ENCODE peak calls at places on chromosome 18, in five cellular contexts. P, V, I, S and H are unnamed samples.

GRCh38 chr18:44536041-44536440 is 144.6 kb upstream of the SETBP1 start:
- DNase-seq in P (no peak), V (no peak), I (no peak), S (no peak), H (no peak)

GRCh38 chr18:966095-967036 is 61.7 kb downstream of the ADCYAP1 start:
- DNase-seq in P (no peak), V (no peak), I (no peak), S (no peak), H (no peak)

GRCh38 chr18:25223211-25223610 is 128.8 kb downstream of the ZNF521 start:
- DNase-seq in P (no peak), V (no peak), I (no peak), S (no peak), H (no peak)

GRCh38 chr18:48675330-48675761 is 136.5 kb downstream of the CTIF start:
- DNase-seq in P (peak), V (peak), I (peak), S (peak), H (peak)

GRCh38 chr18:79571221-79572092 is 108.1 kb upstream of the CTDP1 start:
- DNase-seq in P (peak), V (no peak), I (peak), S (no peak), H (no peak)

GRCh38 chr18:78579449-78579848 is 400.2 kb upstream of the SALL3 start:
- DNase-seq in P (no peak), V (no peak), I (no peak), S (no peak), H (no peak)

GRCh38 chr18:43661570-43661969 is 384.3 kb upstream of the SYT4 start:
- DNase-seq in P (no peak), V (no peak), I (no peak), S (no peak), H (peak)

GRCh38 chr18:80044072-80044471 is 9.8 kb downstream of the RBFA start:
- DNase-seq in P (no peak), V (no peak), I (no peak), S (no peak), H (no peak)

GRCh38 chr18:7980136-7980535 is 413.0 kb downstream of the PTPRM start:
- DNase-seq in P (no peak), V (no peak), I (no peak), S (no peak), H (no peak)

GRCh38 chr18:47100214-47100831 is 50.0 kb downstream of the HDHD2 start:
- DNase-seq in P (peak), V (peak), I (peak), S (peak), H (peak)

GRCh38 chr18:48715651-48716354 is 177.0 kb downstream of the CTIF start:
- DNase-seq in P (no peak), V (no peak), I (peak), S (no peak), H (no peak)

GRCh38 chr18:79918089-79919011 is 33.1 kb downstream of the SLC66A2 start:
- DNase-seq in P (peak), V (no peak), I (peak), S (peak), H (no peak)

GRCh38 chr18:49898421-49898820 is 85.1 kb upstream of the ACAA2 start:
- DNase-seq in P (no peak), V (no peak), I (no peak), S (peak), H (no peak)

GRCh38 chr18:32461704-32462272 is 8.9 kb downstream of the GAREM1 start:
- DNase-seq in P (no peak), V (no peak), I (no peak), S (no peak), H (no peak)

GRCh38 chr18:8584798-8585197 is 24.4 kb upstream of the RAB12 start:
- DNase-seq in P (no peak), V (no peak), I (no peak), S (no peak), H (no peak)

GRCh38 chr18:54734059-54734458 is 94.2 kb upstream of the RAB27B start:
- DNase-seq in P (no peak), V (no peak), I (no peak), S (no peak), H (peak)

GRCh38 chr18:42931501-42931900 is 184.0 kb downstream of the RIT2 start:
- DNase-seq in P (no peak), V (no peak), I (no peak), S (no peak), H (no peak)

GRCh38 chr18:13516855-13517254 is 209.5 kb downstream of the FAM210A start:
- DNase-seq in P (no peak), V (no peak), I (no peak), S (no peak), H (no peak)

GRCh38 chr18:10417191-10417590 is 37.2 kb upstream of the APCDD1 start:
- DNase-seq in P (no peak), V (no peak), I (no peak), S (no peak), H (no peak)

GRCh38 chr18:10419420-10420103 is 34.9 kb upstream of the APCDD1 start:
- DNase-seq in P (no peak), V (no peak), I (no peak), S (no peak), H (no peak)

GRCh38 chr18:10416020-10416419 is 38.4 kb upstream of the APCDD1 start:
- DNase-seq in P (no peak), V (no peak), I (no peak), S (no peak), H (no peak)

GRCh38 chr18:10418836-10419235 is 35.6 kb upstream of the APCDD1 start:
- DNase-seq in P (no peak), V (no peak), I (no peak), S (no peak), H (no peak)

DNA sequence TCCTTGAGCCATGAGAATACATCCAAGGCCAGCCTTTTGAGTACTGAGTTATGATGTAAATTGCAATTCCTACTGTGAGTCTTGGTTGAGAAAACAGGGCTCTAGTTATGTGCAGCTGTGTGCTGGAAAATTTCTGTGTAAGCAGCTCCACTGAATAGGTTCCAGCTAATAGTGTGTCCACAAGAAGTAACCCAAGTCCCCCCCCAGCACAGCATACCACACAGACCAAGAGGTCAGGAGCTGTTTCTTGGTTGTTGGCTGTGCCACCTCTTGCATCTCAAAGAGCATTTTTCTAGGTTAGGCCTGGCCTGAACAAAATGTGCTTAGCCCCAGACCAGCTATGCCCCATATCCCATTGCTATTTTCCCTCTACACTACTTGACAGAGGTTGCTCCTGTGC is 36.8 kb upstream of the APCDD1 start:
- DNase-seq in P (no peak), V (no peak), I (no peak), S (no peak), H (no peak)
- TF ChIP-seq POLR2AphosphoS5 in P (no peak), V (no peak), I (no peak), S (peak), H (no peak)

DNA sequence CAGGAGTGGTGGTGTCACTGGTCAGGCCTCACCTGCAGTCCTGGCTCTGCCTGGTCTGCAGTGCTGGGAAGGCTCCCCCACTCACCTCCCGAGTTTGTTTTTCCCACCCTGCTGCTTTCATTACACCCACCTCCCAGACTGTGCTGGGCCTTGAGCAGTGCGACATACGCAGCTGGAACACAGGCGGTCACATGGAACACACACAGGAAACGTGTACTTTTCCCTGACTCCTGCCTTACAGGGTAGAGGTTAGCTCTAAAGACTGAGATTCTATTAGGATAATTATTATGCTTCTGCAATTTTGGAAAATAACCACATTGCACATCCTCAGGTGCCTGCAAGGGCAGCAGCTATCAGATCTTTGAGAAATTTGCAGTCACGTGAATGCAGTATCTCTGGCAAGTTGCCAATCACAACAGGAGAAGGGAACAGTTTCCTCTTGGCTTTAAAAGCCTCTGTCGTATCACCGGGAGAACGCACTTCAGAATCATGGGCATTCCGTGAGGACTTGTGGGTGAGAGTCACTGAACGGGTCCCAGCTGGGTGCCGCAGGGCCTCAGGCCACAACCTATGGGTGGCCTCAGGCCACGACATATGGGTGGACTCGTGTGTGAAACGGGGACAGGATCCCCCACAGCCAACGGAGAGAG is 136.5 kb downstream of the ZNF236 start:
- DNase-seq in P (no peak), V (no peak), I (no peak), S (peak), H (no peak)
- TF ChIP-seq POLR2AphosphoS5 in P (no peak), V (no peak), I (no peak), S (peak), H (no peak)

DNA sequence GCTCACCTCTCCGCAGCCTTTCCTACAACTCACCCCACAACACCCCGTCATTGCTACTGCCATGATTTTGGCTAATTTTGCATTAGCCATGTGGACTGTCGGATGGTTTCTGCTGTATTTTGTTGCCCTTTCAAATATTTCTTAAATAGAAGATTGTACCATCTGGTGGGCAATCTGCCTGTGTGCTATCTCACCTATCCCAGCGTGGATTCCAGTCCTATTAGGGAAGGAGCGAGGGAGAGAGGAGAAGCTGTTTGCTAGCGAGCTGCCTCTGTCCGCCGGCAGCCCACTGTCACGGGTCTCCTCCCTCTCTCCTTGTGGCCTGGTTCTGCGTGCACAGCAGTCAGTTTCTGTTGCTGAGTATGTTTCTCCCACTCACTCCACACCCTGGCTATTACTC is 336.2 kb downstream of the TXNL1 start:
- DNase-seq in P (no peak), V (no peak), I (no peak), S (no peak), H (no peak)
- TF ChIP-seq POLR2AphosphoS5 in P (no peak), V (no peak), I (no peak), S (no peak), H (no peak)

GRCh38 chr18:23870963-23871362 is 143.6 kb upstream of the TTC39C start:
- DNase-seq in P (no peak), V (no peak), I (no peak), S (no peak), H (no peak)

GRCh38 chr18:23868341-23868740 is 146.2 kb upstream of the TTC39C start:
- DNase-seq in P (no peak), V (no peak), I (no peak), S (no peak), H (no peak)

GRCh38 chr18:23872701-23873550 is 141.6 kb upstream of the TTC39C start:
- DNase-seq in P (no peak), V (no peak), I (no peak), S (peak), H (no peak)

GRCh38 chr18:23867011-23867410 is 147.5 kb upstream of the TTC39C start:
- DNase-seq in P (no peak), V (no peak), I (no peak), S (no peak), H (no peak)

GRCh38 chr18:23871410-23871809 is 143.1 kb upstream of the TTC39C start:
- DNase-seq in P (no peak), V (no peak), I (peak), S (peak), H (no peak)
- TF ChIP-seq POLR2AphosphoS5 in P (no peak), V (no peak), I (peak), S (no peak), H (no peak)

DNA sequence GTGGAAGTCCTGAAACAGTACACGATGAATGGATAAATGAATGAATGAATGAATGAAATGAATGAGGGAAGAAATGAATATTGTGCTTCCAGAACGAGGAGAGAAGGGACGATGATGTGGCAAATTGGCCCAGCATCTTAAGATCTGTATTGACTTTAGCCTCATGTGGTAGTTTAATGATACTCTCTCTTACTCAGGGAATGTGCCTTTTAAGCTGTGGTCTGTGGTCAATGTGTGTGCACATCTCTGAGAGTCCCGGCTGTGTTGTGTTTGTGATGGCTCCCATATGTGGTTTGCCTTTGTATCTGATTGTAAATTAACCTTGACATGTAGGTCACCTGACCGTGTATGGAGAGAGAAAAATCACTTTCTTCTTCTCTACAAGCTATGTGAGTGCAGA is 91.1 kb downstream of the NEDD4L start:
- DNase-seq in P (no peak), V (no peak), I (no peak), S (no peak), H (no peak)
- TF ChIP-seq POLR2AphosphoS5 in P (no peak), V (no peak), I (no peak), S (no peak), H (no peak)

DNA sequence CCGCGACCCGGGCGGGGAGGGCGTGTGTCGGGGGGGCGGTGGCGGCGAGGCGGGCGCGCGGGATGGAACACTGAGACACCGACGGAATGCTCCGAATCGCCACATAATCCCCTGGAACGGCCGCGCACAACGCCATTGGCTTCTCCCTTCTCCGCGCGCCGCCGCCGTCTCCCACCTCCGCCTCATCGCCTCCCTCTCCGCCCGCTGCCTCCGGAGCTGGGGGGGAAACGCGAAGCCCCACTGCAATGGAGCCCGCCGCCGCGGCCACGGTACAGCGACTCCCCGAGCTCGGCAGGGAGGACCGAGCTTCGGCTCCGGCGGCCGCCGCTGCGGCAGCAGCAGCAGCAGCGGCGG is at the start of gene PHLPP1:
- DNase-seq in P (no peak), V (peak), I (no peak), S (no peak), H (no peak)
- TF ChIP-seq POLR2AphosphoS5 in P (peak), V (no peak), I (no peak), S (no peak), H (no peak)

DNA sequence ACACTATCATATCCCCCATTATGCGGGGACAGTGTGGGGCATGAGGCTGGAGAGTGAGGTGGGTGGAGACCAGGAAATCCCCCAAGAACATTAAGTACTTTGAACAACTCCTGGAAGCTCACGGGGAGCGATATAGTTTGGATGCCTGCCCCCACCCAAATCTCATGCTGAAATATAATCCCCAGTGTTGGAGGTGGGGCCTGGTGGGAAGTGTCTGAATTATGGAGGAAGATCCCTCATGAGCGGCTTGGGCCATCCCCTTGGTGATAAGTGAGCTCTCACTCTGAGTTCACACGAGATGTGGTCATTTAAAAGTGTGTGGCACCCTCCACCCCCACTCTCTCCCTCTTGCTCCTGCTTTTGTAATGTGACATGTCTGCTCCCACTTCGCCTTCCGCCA is 97.1 kb upstream of the TMEM200C start:
- DNase-seq in P (no peak), V (no peak), I (no peak), S (no peak), H (no peak)
- TF ChIP-seq POLR2AphosphoS5 in P (no peak), V (no peak), I (no peak), S (no peak), H (no peak)